ENCODE peak calls at places on chromosomes 4 and X, in nine cellular contexts. B, C, H, K, M, J, V, A and W are unnamed samples.

GRCh38 chr4:75180217-75180616 is 247.3 kb downstream of the PARM1 start:
- DNase-seq in H (no peak), V (no peak), B (no peak), K (no peak), M (peak), A (peak), C (no peak), J (no peak), W (no peak)

GRCh38 chr4:174523003-174523693 is 860 bp upstream of the HPGD start:
- DNase-seq in A (peak), V (no peak), B (no peak), H (no peak), K (no peak), J (no peak), C (no peak), M (peak), W (no peak)

GRCh38 chr4:81490761-81491160 is 19.1 kb upstream of the RASGEF1B start:
- DNase-seq in C (no peak), A (no peak), V (no peak), K (no peak), M (no peak), H (no peak), J (no peak), B (no peak), W (no peak)

GRCh38 chrX:35890699-35891098 is 28.8 kb upstream of the CFAP47 start:
- DNase-seq in A (peak), V (no peak), K (peak), C (no peak), M (peak), B (no peak), J (peak), H (no peak), W (no peak)

GRCh38 chr4:121307441-121308327 is 73.1 kb downstream of the QRFPR start:
- DNase-seq in K (peak), B (no peak), H (no peak), A (peak), J (no peak), C (peak), V (peak), M (peak), W (no peak)

GRCh38 chr4:177047851-177048174 is 255.1 kb upstream of the VEGFC start:
- DNase-seq in H (no peak), V (no peak), J (no peak), K (no peak), C (no peak), B (no peak), A (peak), M (no peak), W (no peak)

GRCh38 chrX:114584434-114584943 is 603 bp downstream of the HTR2C start:
- DNase-seq in B (no peak), H (peak), C (no peak), J (no peak), M (no peak), K (no peak), A (no peak), V (no peak), W (no peak)

GRCh38 chrX:43266487-43266886 is 389.6 kb upstream of the MAOA start:
- DNase-seq in B (no peak), A (no peak), K (no peak), C (no peak), H (no peak), M (no peak), J (no peak), V (no peak), W (no peak)

GRCh38 chr4:170227928-170228327 is 138.2 kb upstream of the AADAT start:
- DNase-seq in K (no peak), H (no peak), A (no peak), M (no peak), J (no peak), B (no peak), C (no peak), V (no peak), W (no peak)

GRCh38 chr4:107721436-107722090 is 1.5 kb upstream of the PAPSS1 start:
- DNase-seq in C (no peak), M (no peak), B (no peak), H (no peak), K (peak), A (no peak), V (no peak), J (no peak), W (no peak)

GRCh38 chrX:38375888-38376287 is 23.5 kb downstream of the OTC start:
- DNase-seq in M (peak), B (no peak), J (no peak), A (peak), C (peak), K (peak), V (no peak), H (no peak), W (no peak)

GRCh38 chr4:39036172-39036571 is 4.0 kb upstream of the TMEM156 start:
- DNase-seq in V (peak), C (peak), A (peak), H (no peak), B (no peak), J (no peak), K (no peak), M (peak), W (no peak)

GRCh38 chr4:184274288-184274951 is 56.7 kb upstream of the ENPP6 start:
- DNase-seq in H (no peak), J (no peak), V (no peak), M (peak), A (no peak), K (no peak), C (no peak), B (no peak), W (no peak)

GRCh38 chr4:27007507-27007906 is 146.9 kb downstream of the STIM2 start:
- DNase-seq in J (no peak), K (peak), A (no peak), V (no peak), C (no peak), B (no peak), H (no peak), M (no peak), W (no peak)

GRCh38 chrX:118346258-118347094 is 570 bp downstream of the WDR44 start:
- DNase-seq in B (peak), A (peak), M (peak), J (peak), V (no peak), C (peak), K (peak), H (peak), W (peak)

GRCh38 chr4:136400829-136401228 is 1131.5 kb downstream of the PCDH18 start:
- DNase-seq in A (no peak), J (no peak), C (no peak), K (no peak), B (no peak), M (no peak), H (no peak), V (no peak), W (no peak)

GRCh38 chr4:186778134-186778533 is 54.5 kb upstream of the FAT1 start:
- DNase-seq in M (no peak), B (no peak), A (no peak), C (no peak), J (no peak), K (no peak), H (no peak), V (no peak), W (no peak)

GRCh38 chr4:5399790-5400421 is 308.5 kb downstream of the EVC2 start:
- DNase-seq in J (no peak), A (peak), M (peak), H (no peak), C (peak), V (no peak), K (peak), B (no peak), W (no peak)

GRCh38 chr4:140156529-140157171 is 2.7 kb upstream of the MAML3 start:
- DNase-seq in H (no peak), J (no peak), C (no peak), B (no peak), V (no peak), K (peak), M (no peak), A (no peak), W (no peak)

GRCh38 chr4:4555916-4556315 is 14.1 kb upstream of the STX18 start:
- DNase-seq in C (peak), J (no peak), A (no peak), K (no peak), B (no peak), H (no peak), V (peak), M (no peak), W (no peak)

GRCh38 chr4:118983293-118983692 is 94.6 kb downstream of the SYNPO2 start:
- DNase-seq in C (no peak), H (no peak), A (no peak), K (no peak), M (peak), V (no peak), B (no peak), J (no peak), W (no peak)

DNA sequence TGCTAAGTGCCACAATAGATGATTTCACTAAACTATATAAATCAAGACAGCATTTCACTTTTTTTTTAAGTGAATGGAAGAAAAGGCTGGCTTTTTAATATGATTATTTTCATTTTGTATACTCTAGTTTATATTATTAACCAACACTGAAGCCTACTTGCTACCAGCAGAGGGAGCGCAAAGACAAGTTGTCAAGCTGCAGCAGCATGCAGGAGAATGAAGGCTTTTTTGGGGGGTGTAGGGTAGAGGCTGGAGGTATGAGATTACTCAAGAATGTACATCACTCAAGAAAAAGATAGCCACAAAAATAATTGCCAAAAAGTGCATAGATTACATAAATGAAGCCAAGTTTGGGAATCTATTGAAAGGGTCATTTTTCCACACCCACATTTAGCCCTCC is 519.5 kb downstream of the FGF13 start:
- DNase-seq in J (peak), H (no peak), C (peak), M (peak), A (peak), V (no peak), B (peak), K (peak), W (no peak)
- TF ChIP-seq CTCF in J (peak), H (peak), C (peak), M (peak), A (peak), V (no peak), B (peak), K (peak), W (no peak)

GRCh38 chrX:130124577-130124976 is 14.3 kb upstream of the ELF4 start:
- DNase-seq in A (no peak), K (no peak), M (no peak), B (no peak), C (no peak), H (no peak), V (no peak), J (no peak), W (no peak)
- TF ChIP-seq CTCF in A (no peak), K (peak), M (no peak), B (no peak), C (no peak), H (no peak), V (no peak), J (no peak), W (no peak)

GRCh38 chrX:79524642-79525041 is 157.5 kb upstream of the ITM2A start:
- DNase-seq in V (no peak), C (no peak), K (no peak), A (peak), H (no peak), J (no peak), B (no peak), M (peak), W (no peak)
- TF ChIP-seq CTCF in V (no peak), C (peak), K (peak), A (peak), H (no peak), J (peak), B (no peak), M (peak), W (no peak)

GRCh38 chrX:120664081-120664480 is 34.2 kb upstream of the C1GALT1C1 start:
- DNase-seq in B (no peak), A (peak), J (no peak), M (peak), V (no peak), C (no peak), H (no peak), K (peak), W (no peak)
- TF ChIP-seq CTCF in B (peak), A (peak), J (peak), M (no peak), V (no peak), C (peak), H (peak), K (peak), W (no peak)

GRCh38 chr4:11487876-11488545 is 59.3 kb upstream of the HS3ST1 start:
- DNase-seq in A (peak), M (peak), C (no peak), J (no peak), H (no peak), B (no peak), V (no peak), K (no peak), W (no peak)

GRCh38 chr4:11485926-11486325 is 57.2 kb upstream of the HS3ST1 start:
- DNase-seq in M (no peak), B (no peak), J (no peak), C (no peak), A (no peak), K (no peak), V (no peak), H (no peak), W (no peak)

GRCh38 chr4:11489449-11490083 is 60.9 kb upstream of the HS3ST1 start:
- DNase-seq in A (no peak), K (no peak), V (no peak), M (peak), J (no peak), H (no peak), B (no peak), C (no peak), W (no peak)

GRCh38 chr4:11487139-11487538 is 58.4 kb upstream of the HS3ST1 start:
- DNase-seq in B (no peak), C (no peak), A (no peak), H (no peak), V (no peak), M (no peak), K (no peak), J (no peak), W (no peak)

DNA sequence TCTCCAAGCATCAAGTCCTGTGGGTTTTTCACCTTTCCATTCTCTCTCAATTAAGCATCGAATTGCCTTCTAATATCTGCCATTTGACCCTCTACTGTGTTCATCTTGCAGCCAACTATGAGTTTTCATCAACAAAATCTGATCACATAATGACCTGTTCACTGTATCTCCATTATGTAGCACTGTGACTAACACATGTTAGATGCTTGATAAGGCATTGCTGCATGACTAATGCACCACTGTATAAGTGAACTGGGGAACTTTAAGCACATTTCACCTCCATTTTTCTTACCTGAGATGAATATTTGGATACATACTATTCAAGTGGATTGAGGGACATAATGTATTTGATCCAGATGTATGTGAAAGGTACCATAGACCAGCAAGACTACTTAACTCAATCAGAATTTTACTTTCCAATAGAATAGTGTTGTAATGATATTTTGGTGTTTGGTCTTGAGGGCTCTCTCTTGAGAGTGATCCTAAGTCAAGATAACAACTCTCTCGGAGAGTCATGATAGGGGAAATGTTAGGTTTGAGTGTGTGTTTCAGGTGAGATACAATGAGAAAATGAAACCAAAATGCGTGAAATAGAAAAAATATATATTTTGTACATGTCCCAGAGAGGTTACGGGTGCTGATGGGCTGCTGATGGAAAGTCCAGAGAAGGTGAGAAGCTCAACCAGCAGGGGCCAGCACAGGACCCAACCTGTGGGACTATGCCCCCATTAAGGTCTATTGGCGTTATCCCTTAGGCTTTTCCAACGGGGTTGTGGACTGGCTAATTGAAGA is 60.2 kb upstream of the HS3ST1 start:
- DNase-seq in M (peak), K (no peak), B (no peak), C (no peak), A (peak), J (no peak), H (no peak), V (no peak), W (no peak)
- TF ChIP-seq CTCF in M (no peak), K (no peak), B (no peak), C (peak), A (no peak), J (no peak), H (no peak), V (no peak), W (no peak)

GRCh38 chr4:76896731-76897521 is 1.0 kb downstream of the SOWAHB start:
- DNase-seq in V (no peak), M (peak), B (peak), H (no peak), A (peak), J (peak), C (no peak), K (no peak), W (no peak)
- TF ChIP-seq CTCF in V (no peak), M (no peak), B (no peak), H (no peak), A (no peak), J (no peak), C (no peak), K (no peak), W (no peak)

GRCh38 chr4:112897548-112897947 is 151.9 kb upstream of the ANK2 start:
- DNase-seq in J (no peak), K (no peak), M (no peak), H (no peak), A (peak), B (no peak), C (no peak), V (no peak), W (no peak)
- TF ChIP-seq CTCF in J (no peak), K (no peak), M (peak), H (no peak), A (no peak), B (peak), C (no peak), V (no peak), W (no peak)

GRCh38 chr4:95251568-95251967 is 297.2 kb downstream of the UNC5C start:
- DNase-seq in J (no peak), B (no peak), H (no peak), K (no peak), M (no peak), A (no peak), C (no peak), V (no peak), W (no peak)

GRCh38 chr4:95255396-95256107 is 293.2 kb downstream of the UNC5C start:
- DNase-seq in M (peak), K (no peak), J (no peak), H (no peak), A (peak), V (no peak), B (peak), C (peak), W (no peak)

GRCh38 chr4:95248713-95249401 is 299.9 kb downstream of the UNC5C start:
- DNase-seq in B (no peak), K (no peak), A (peak), C (no peak), H (no peak), J (no peak), M (peak), V (no peak), W (no peak)

GRCh38 chr4:95249402-95250043 is 299.2 kb downstream of the UNC5C start:
- DNase-seq in V (no peak), H (no peak), J (no peak), M (no peak), B (no peak), A (no peak), K (no peak), C (no peak), W (no peak)

GRCh38 chr4:95250544-95251137 is 298.1 kb downstream of the UNC5C start:
- DNase-seq in C (no peak), K (no peak), J (no peak), H (no peak), A (peak), V (no peak), B (no peak), M (peak), W (no peak)
- TF ChIP-seq CTCF in C (no peak), K (no peak), J (no peak), H (no peak), A (no peak), V (no peak), B (no peak), M (no peak), W (no peak)

DNA sequence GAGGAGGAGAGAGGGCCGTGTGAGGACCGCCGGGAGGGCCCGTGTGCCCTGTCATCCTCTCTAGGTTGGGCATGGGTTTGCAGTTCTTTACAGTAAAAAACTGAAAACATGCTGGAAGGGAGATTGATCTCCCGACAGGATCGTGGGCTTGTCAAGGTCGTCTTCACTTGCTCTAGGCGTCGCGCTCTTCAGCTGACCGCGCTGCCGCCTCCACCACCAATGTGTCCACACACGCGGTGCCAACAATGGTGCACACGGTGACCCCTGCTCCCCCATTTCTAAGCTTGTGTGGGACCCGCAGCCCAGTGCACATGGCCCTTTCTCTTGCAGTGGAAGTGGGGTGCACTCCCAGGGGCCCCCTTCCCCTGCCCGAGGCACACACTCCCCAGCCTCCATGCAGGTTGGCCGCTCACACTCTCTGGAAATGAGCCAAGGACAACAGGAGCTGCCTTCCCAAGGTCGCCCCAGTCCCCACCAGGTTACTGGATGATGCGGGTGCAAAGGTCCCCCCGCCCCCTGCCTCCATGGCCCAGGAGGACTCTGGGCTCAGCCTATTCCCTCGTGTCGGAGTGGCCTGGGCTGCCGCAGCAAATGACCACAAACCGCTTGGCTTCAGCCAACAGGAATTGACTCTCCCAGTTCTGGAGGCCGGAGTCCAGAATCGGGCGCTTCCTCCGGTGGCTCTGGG is 1.7 kb upstream of the ZFP92 start:
- DNase-seq in M (no peak), J (no peak), H (no peak), V (no peak), B (no peak), C (no peak), A (no peak), K (no peak), W (no peak)
- TF ChIP-seq CTCF in M (no peak), J (no peak), H (no peak), V (no peak), B (no peak), C (no peak), A (no peak), K (no peak), W (no peak)